ENCODE peak calls at places on chromosomes 13 and 19, in five cellular contexts. A, O, E, J and X are unnamed samples.

GRCh38 chr19:53865918-53866696 is 1.6 kb upstream of the MYADM start:
- DNase-seq in A (no peak), O (no peak), E (peak), J (peak), X (peak)

GRCh38 chr13:110559429-110559943 is 2.0 kb downstream of the RAB20 start:
- DNase-seq in A (no peak), O (no peak), E (no peak), J (peak), X (peak)

GRCh38 chr13:101858869-101859268 is 406.4 kb downstream of the ITGBL1 start:
- DNase-seq in A (no peak), O (no peak), E (no peak), J (no peak), X (no peak)

GRCh38 chr19:7874080-7874856 is at the start of gene PRR36:
- DNase-seq in A (peak), O (peak), E (peak), J (no peak), X (peak)

GRCh38 chr19:57342582-57342981 is 8.5 kb upstream of the ZNF304 start:
- DNase-seq in A (no peak), O (no peak), E (no peak), J (no peak), X (no peak)

GRCh38 chr13:109700176-109700575 is 86.2 kb downstream of the IRS2 start:
- DNase-seq in A (peak), O (peak), E (peak), J (peak), X (peak)

GRCh38 chr13:97189943-97190342 is 32.2 kb upstream of the MBNL2 start:
- DNase-seq in A (no peak), O (no peak), E (no peak), J (no peak), X (no peak)

GRCh38 chr19:9917322-9917721 is 19.0 kb downstream of the OLFM2 start:
- DNase-seq in A (no peak), O (no peak), E (peak), J (no peak), X (peak)

GRCh38 chr19:42074513-42075363 is 1.2 kb upstream of the ZNF574 start:
- DNase-seq in A (no peak), O (no peak), E (peak), J (peak), X (peak)

GRCh38 chr13:41693434-41693833 is 236.1 kb downstream of the RGCC start:
- DNase-seq in A (no peak), O (no peak), E (no peak), J (no peak), X (no peak)

GRCh38 chr13:97975851-97976550 is 22.5 kb downstream of the IPO5 start:
- DNase-seq in A (peak), O (peak), E (peak), J (peak), X (peak)

GRCh38 chr13:114161644-114162532 is 17.2 kb upstream of the CFAP97D2 start:
- DNase-seq in A (peak), O (no peak), E (no peak), J (peak), X (peak)

GRCh38 chr13:104594801-104595200 is 1528.6 kb upstream of the SLC10A2 start:
- DNase-seq in A (no peak), O (no peak), E (no peak), J (no peak), X (no peak)

GRCh38 chr13:33536639-33537425 is 251.3 kb upstream of the STARD13 start:
- DNase-seq in A (no peak), O (no peak), E (no peak), J (no peak), X (no peak)

GRCh38 chr13:30477346-30478235 is 11.9 kb upstream of the HMGB1 start:
- DNase-seq in A (no peak), O (no peak), E (no peak), J (no peak), X (no peak)

GRCh38 chr13:28530729-28531194 is 35.8 kb upstream of the FLT1 start:
- DNase-seq in A (no peak), O (no peak), E (no peak), J (no peak), X (no peak)

GRCh38 chr19:40217027-40217810 is 965 bp downstream of the TTC9B start:
- DNase-seq in A (no peak), O (peak), E (peak), J (peak), X (peak)

GRCh38 chr19:10074153-10074552 is 12.0 kb upstream of the SHFL start:
- DNase-seq in A (peak), O (no peak), E (peak), J (no peak), X (peak)

GRCh38 chr13:100212904-100213538 is 124.1 kb downstream of the PCCA start:
- DNase-seq in A (no peak), O (no peak), E (no peak), J (no peak), X (no peak)

GRCh38 chr19:31378404-31378803 is 29.2 kb upstream of the TSHZ3 start:
- DNase-seq in A (no peak), O (no peak), E (no peak), J (peak), X (peak)

GRCh38 chr13:48505597-48506091 is 27.2 kb downstream of the RCBTB2 start:
- DNase-seq in A (no peak), O (no peak), E (no peak), J (peak), X (no peak)

GRCh38 chr19:5838437-5839311 is 828 bp downstream of the FUT6 start:
- DNase-seq in A (no peak), O (no peak), E (no peak), J (peak), X (no peak)

GRCh38 chr19:46625731-46626130 is 842 bp upstream of the PTGIR start:
- DNase-seq in A (no peak), O (no peak), E (no peak), J (no peak), X (no peak)

GRCh38 chr13:45367358-45367757 is 26.4 kb upstream of the TPT1 start:
- DNase-seq in A (no peak), O (no peak), E (peak), J (peak), X (peak)

GRCh38 chr19:10553943-10554381 is 10.3 kb downstream of the ATG4D start:
- DNase-seq in A (no peak), O (no peak), E (no peak), J (peak), X (no peak)

GRCh38 chr19:35468637-35469036 is 20.6 kb downstream of the FFAR2 start:
- DNase-seq in A (no peak), O (peak), E (peak), J (peak), X (peak)

GRCh38 chr19:1269478-1270167 is 491 bp downstream of the CIRBP start:
- DNase-seq in A (peak), O (peak), E (peak), J (peak), X (peak)

GRCh38 chr13:26992951-26993490 is 178.6 kb downstream of the USP12 start:
- DNase-seq in A (no peak), O (no peak), E (no peak), J (no peak), X (no peak)

GRCh38 chr19:28987177-28987576 is 225.8 kb downstream of the UQCRFS1 start:
- DNase-seq in A (no peak), O (no peak), E (no peak), J (no peak), X (no peak)

GRCh38 chr13:71485913-71486312 is 381.1 kb downstream of the DACH1 start:
- DNase-seq in A (no peak), O (no peak), E (no peak), J (no peak), X (no peak)

GRCh38 chr19:13277104-13277809 is 127.0 kb downstream of the IER2 start:
- DNase-seq in A (peak), O (peak), E (peak), J (peak), X (peak)

GRCh38 chr19:8615813-8616596 is 5.5 kb upstream of the ADAMTS10 start:
- DNase-seq in A (no peak), O (no peak), E (peak), J (peak), X (peak)

GRCh38 chr13:45989607-45990006 is 62.9 kb downstream of the ZC3H13 start:
- DNase-seq in A (no peak), O (no peak), E (no peak), J (no peak), X (no peak)

GRCh38 chr19:41641879-41642485 is 15.1 kb upstream of the CEACAM4 start:
- DNase-seq in A (peak), O (peak), E (peak), J (peak), X (peak)

GRCh38 chr13:43431279-43431678 is 355.5 kb downstream of the ENOX1 start:
- DNase-seq in A (no peak), O (no peak), E (peak), J (no peak), X (no peak)

GRCh38 chr13:110944121-110944967 is 29.5 kb upstream of the ANKRD10 start:
- DNase-seq in A (peak), O (peak), E (peak), J (peak), X (peak)

GRCh38 chr19:53132231-53132991 is at the start of gene ZNF415:
- DNase-seq in A (peak), O (no peak), E (no peak), J (peak), X (peak)